ENCODE peak calls at places on chromosomes 6 and 20, in eight cellular contexts. One of them, this sample, is unnamed.

GRCh38 chr6:36204068-36204753 is 7.7 kb downstream of the BRPF3 start:
- DNase-seq in NCI-H1417: no peak
- DNase-seq in COR-L47: no peak
- DNase-seq in SW480: no peak
- DNase-seq in COLO829: no peak
- DNase-seq in central memory CD4-positive, alpha-beta T cell: peak
- DNase-seq in effector CD4-positive, alpha-beta T cell: peak
- DNase-seq in progenitor cell of endocrine pancreas: no peak
- DNase-seq in this sample: no peak

GRCh38 chr6:7785243-7785941 is 59.5 kb downstream of the BMP6 start:
- DNase-seq in central memory CD4-positive, alpha-beta T cell: no peak
- DNase-seq in NCI-H1417: no peak
- DNase-seq in progenitor cell of endocrine pancreas: no peak
- DNase-seq in COLO829: no peak
- DNase-seq in SW480: no peak
- DNase-seq in effector CD4-positive, alpha-beta T cell: no peak
- DNase-seq in COR-L47: no peak
- DNase-seq in this sample: no peak

GRCh38 chr6:40695114-40695513 is 108.0 kb upstream of the LRFN2 start:
- DNase-seq in central memory CD4-positive, alpha-beta T cell: no peak
- DNase-seq in COR-L47: no peak
- DNase-seq in effector CD4-positive, alpha-beta T cell: no peak
- DNase-seq in COLO829: no peak
- DNase-seq in NCI-H1417: no peak
- DNase-seq in progenitor cell of endocrine pancreas: no peak
- DNase-seq in SW480: peak
- DNase-seq in this sample: no peak

GRCh38 chr6:21856096-21856825 is 262.7 kb downstream of the SOX4 start:
- DNase-seq in effector CD4-positive, alpha-beta T cell: no peak
- DNase-seq in COLO829: no peak
- DNase-seq in NCI-H1417: no peak
- DNase-seq in progenitor cell of endocrine pancreas: no peak
- DNase-seq in COR-L47: no peak
- DNase-seq in SW480: no peak
- DNase-seq in central memory CD4-positive, alpha-beta T cell: no peak
- DNase-seq in this sample: no peak

GRCh38 chr20:47125553-47126373 is 230.7 kb downstream of the ZMYND8 start:
- DNase-seq in effector CD4-positive, alpha-beta T cell: no peak
- DNase-seq in COR-L47: peak
- DNase-seq in NCI-H1417: peak
- DNase-seq in SW480: no peak
- DNase-seq in progenitor cell of endocrine pancreas: no peak
- DNase-seq in central memory CD4-positive, alpha-beta T cell: no peak
- DNase-seq in COLO829: no peak
- DNase-seq in this sample: no peak

GRCh38 chr20:362271-363254 is 15.7 kb downstream of the NRSN2 start:
- DNase-seq in NCI-H1417: peak
- DNase-seq in SW480: peak
- DNase-seq in COR-L47: peak
- DNase-seq in progenitor cell of endocrine pancreas: no peak
- DNase-seq in COLO829: peak
- DNase-seq in central memory CD4-positive, alpha-beta T cell: no peak
- DNase-seq in effector CD4-positive, alpha-beta T cell: no peak
- DNase-seq in this sample: peak

GRCh38 chr20:11796041-11796440 is 121.7 kb upstream of the BTBD3 start:
- DNase-seq in SW480: no peak
- DNase-seq in central memory CD4-positive, alpha-beta T cell: no peak
- DNase-seq in effector CD4-positive, alpha-beta T cell: no peak
- DNase-seq in NCI-H1417: no peak
- DNase-seq in progenitor cell of endocrine pancreas: no peak
- DNase-seq in COLO829: no peak
- DNase-seq in COR-L47: no peak
- DNase-seq in this sample: no peak

GRCh38 chr20:63821824-63822223 is 9.2 kb downstream of the ZBTB46 start:
- DNase-seq in COR-L47: no peak
- DNase-seq in COLO829: no peak
- DNase-seq in SW480: no peak
- DNase-seq in central memory CD4-positive, alpha-beta T cell: no peak
- DNase-seq in progenitor cell of endocrine pancreas: no peak
- DNase-seq in NCI-H1417: no peak
- DNase-seq in effector CD4-positive, alpha-beta T cell: no peak
- DNase-seq in this sample: no peak

GRCh38 chr6:44681782-44682181 is 294.3 kb downstream of the CDC5L start:
- DNase-seq in SW480: no peak
- DNase-seq in COR-L47: no peak
- DNase-seq in progenitor cell of endocrine pancreas: no peak
- DNase-seq in NCI-H1417: no peak
- DNase-seq in COLO829: no peak
- DNase-seq in effector CD4-positive, alpha-beta T cell: no peak
- DNase-seq in central memory CD4-positive, alpha-beta T cell: no peak
- DNase-seq in this sample: peak

GRCh38 chr6:70241991-70242420 is 60.9 kb downstream of the COL9A1 start:
- DNase-seq in central memory CD4-positive, alpha-beta T cell: no peak
- DNase-seq in COR-L47: no peak
- DNase-seq in COLO829: no peak
- DNase-seq in effector CD4-positive, alpha-beta T cell: no peak
- DNase-seq in SW480: no peak
- DNase-seq in progenitor cell of endocrine pancreas: no peak
- DNase-seq in NCI-H1417: no peak
- DNase-seq in this sample: no peak

GRCh38 chr6:144012534-144012933 is 4.5 kb upstream of the PLAGL1 start:
- DNase-seq in NCI-H1417: no peak
- DNase-seq in SW480: no peak
- DNase-seq in effector CD4-positive, alpha-beta T cell: no peak
- DNase-seq in central memory CD4-positive, alpha-beta T cell: no peak
- DNase-seq in COLO829: no peak
- DNase-seq in COR-L47: no peak
- DNase-seq in progenitor cell of endocrine pancreas: no peak
- DNase-seq in this sample: no peak

GRCh38 chr6:97294451-97294850 is 11.4 kb upstream of the MMS22L start:
- DNase-seq in NCI-H1417: no peak
- DNase-seq in COLO829: no peak
- DNase-seq in SW480: no peak
- DNase-seq in COR-L47: no peak
- DNase-seq in progenitor cell of endocrine pancreas: no peak
- DNase-seq in effector CD4-positive, alpha-beta T cell: no peak
- DNase-seq in central memory CD4-positive, alpha-beta T cell: no peak
- DNase-seq in this sample: peak

GRCh38 chr20:219290-220115 is 7.6 kb upstream of the DEFB129 start:
- DNase-seq in SW480: peak
- DNase-seq in COLO829: peak
- DNase-seq in COR-L47: peak
- DNase-seq in NCI-H1417: peak
- DNase-seq in progenitor cell of endocrine pancreas: no peak
- DNase-seq in central memory CD4-positive, alpha-beta T cell: no peak
- DNase-seq in effector CD4-positive, alpha-beta T cell: no peak
- DNase-seq in this sample: peak

GRCh38 chr20:38864662-38865061 is 59.2 kb downstream of the PPP1R16B start:
- DNase-seq in central memory CD4-positive, alpha-beta T cell: no peak
- DNase-seq in progenitor cell of endocrine pancreas: no peak
- DNase-seq in COR-L47: no peak
- DNase-seq in SW480: no peak
- DNase-seq in NCI-H1417: no peak
- DNase-seq in COLO829: no peak
- DNase-seq in effector CD4-positive, alpha-beta T cell: no peak
- DNase-seq in this sample: no peak

GRCh38 chr6:158939255-158940170 is 60.5 kb downstream of the RSPH3 start:
- DNase-seq in progenitor cell of endocrine pancreas: no peak
- DNase-seq in central memory CD4-positive, alpha-beta T cell: no peak
- DNase-seq in COLO829: no peak
- DNase-seq in effector CD4-positive, alpha-beta T cell: no peak
- DNase-seq in SW480: peak
- DNase-seq in COR-L47: no peak
- DNase-seq in NCI-H1417: no peak
- DNase-seq in this sample: no peak

GRCh38 chr6:167760979-167761793 is 65.5 kb upstream of the AFDN start:
- DNase-seq in NCI-H1417: no peak
- DNase-seq in progenitor cell of endocrine pancreas: no peak
- DNase-seq in effector CD4-positive, alpha-beta T cell: no peak
- DNase-seq in COR-L47: no peak
- DNase-seq in COLO829: peak
- DNase-seq in central memory CD4-positive, alpha-beta T cell: no peak
- DNase-seq in SW480: no peak
- DNase-seq in this sample: peak

GRCh38 chr6:169140986-169141495 is 112.6 kb downstream of the THBS2 start:
- DNase-seq in progenitor cell of endocrine pancreas: no peak
- DNase-seq in COLO829: peak
- DNase-seq in effector CD4-positive, alpha-beta T cell: no peak
- DNase-seq in NCI-H1417: no peak
- DNase-seq in central memory CD4-positive, alpha-beta T cell: no peak
- DNase-seq in COR-L47: no peak
- DNase-seq in SW480: no peak
- DNase-seq in this sample: no peak

GRCh38 chr6:129667621-129668020 is 42.4 kb downstream of the ARHGAP18 start:
- DNase-seq in NCI-H1417: no peak
- DNase-seq in central memory CD4-positive, alpha-beta T cell: no peak
- DNase-seq in effector CD4-positive, alpha-beta T cell: no peak
- DNase-seq in COLO829: no peak
- DNase-seq in SW480: no peak
- DNase-seq in COR-L47: no peak
- DNase-seq in progenitor cell of endocrine pancreas: no peak
- DNase-seq in this sample: no peak

GRCh38 chr6:3482869-3483268 is 26.0 kb upstream of the SLC22A23 start:
- DNase-seq in COLO829: no peak
- DNase-seq in NCI-H1417: no peak
- DNase-seq in effector CD4-positive, alpha-beta T cell: no peak
- DNase-seq in SW480: no peak
- DNase-seq in COR-L47: no peak
- DNase-seq in progenitor cell of endocrine pancreas: no peak
- DNase-seq in central memory CD4-positive, alpha-beta T cell: no peak
- DNase-seq in this sample: no peak

GRCh38 chr6:12973302-12973865 is 256.8 kb downstream of the PHACTR1 start:
- DNase-seq in SW480: no peak
- DNase-seq in progenitor cell of endocrine pancreas: no peak
- DNase-seq in COLO829: no peak
- DNase-seq in central memory CD4-positive, alpha-beta T cell: no peak
- DNase-seq in effector CD4-positive, alpha-beta T cell: no peak
- DNase-seq in NCI-H1417: no peak
- DNase-seq in COR-L47: no peak
- DNase-seq in this sample: no peak

GRCh38 chr6:15026832-15027231 is 219.0 kb upstream of the JARID2 start:
- DNase-seq in COR-L47: peak
- DNase-seq in COLO829: no peak
- DNase-seq in NCI-H1417: peak
- DNase-seq in central memory CD4-positive, alpha-beta T cell: no peak
- DNase-seq in SW480: no peak
- DNase-seq in effector CD4-positive, alpha-beta T cell: no peak
- DNase-seq in progenitor cell of endocrine pancreas: no peak
- DNase-seq in this sample: no peak

GRCh38 chr20:32603046-32603726 is 18.1 kb upstream of the NOL4L start:
- DNase-seq in COLO829: no peak
- DNase-seq in progenitor cell of endocrine pancreas: no peak
- DNase-seq in effector CD4-positive, alpha-beta T cell: no peak
- DNase-seq in SW480: no peak
- DNase-seq in NCI-H1417: no peak
- DNase-seq in COR-L47: no peak
- DNase-seq in central memory CD4-positive, alpha-beta T cell: no peak
- DNase-seq in this sample: no peak

GRCh38 chr6:38603492-38603891 is 36.2 kb downstream of the BTBD9 start:
- DNase-seq in effector CD4-positive, alpha-beta T cell: no peak
- DNase-seq in SW480: no peak
- DNase-seq in COR-L47: no peak
- DNase-seq in central memory CD4-positive, alpha-beta T cell: no peak
- DNase-seq in progenitor cell of endocrine pancreas: no peak
- DNase-seq in COLO829: no peak
- DNase-seq in NCI-H1417: no peak
- DNase-seq in this sample: no peak

GRCh38 chr20:25070821-25071473 is 11.0 kb downstream of the VSX1 start:
- DNase-seq in SW480: no peak
- DNase-seq in progenitor cell of endocrine pancreas: no peak
- DNase-seq in COLO829: no peak
- DNase-seq in effector CD4-positive, alpha-beta T cell: no peak
- DNase-seq in COR-L47: no peak
- DNase-seq in central memory CD4-positive, alpha-beta T cell: no peak
- DNase-seq in NCI-H1417: no peak
- DNase-seq in this sample: no peak

GRCh38 chr6:168507730-168508129 is 66.7 kb downstream of the SMOC2 start:
- DNase-seq in COLO829: no peak
- DNase-seq in NCI-H1417: peak
- DNase-seq in central memory CD4-positive, alpha-beta T cell: no peak
- DNase-seq in COR-L47: no peak
- DNase-seq in progenitor cell of endocrine pancreas: no peak
- DNase-seq in effector CD4-positive, alpha-beta T cell: no peak
- DNase-seq in SW480: no peak
- DNase-seq in this sample: no peak

GRCh38 chr6:39321761-39322160 is 741 bp downstream of the KCNK16 start:
- DNase-seq in COLO829: no peak
- DNase-seq in central memory CD4-positive, alpha-beta T cell: no peak
- DNase-seq in COR-L47: no peak
- DNase-seq in NCI-H1417: no peak
- DNase-seq in progenitor cell of endocrine pancreas: no peak
- DNase-seq in SW480: no peak
- DNase-seq in effector CD4-positive, alpha-beta T cell: no peak
- DNase-seq in this sample: no peak

GRCh38 chr6:147099974-147100373 is 104.2 kb upstream of the STXBP5 start:
- DNase-seq in NCI-H1417: no peak
- DNase-seq in progenitor cell of endocrine pancreas: no peak
- DNase-seq in central memory CD4-positive, alpha-beta T cell: no peak
- DNase-seq in COLO829: no peak
- DNase-seq in COR-L47: no peak
- DNase-seq in SW480: no peak
- DNase-seq in effector CD4-positive, alpha-beta T cell: no peak
- DNase-seq in this sample: peak

GRCh38 chr6:26415791-26416190 is 13.7 kb downstream of the BTN3A1 start:
- DNase-seq in NCI-H1417: no peak
- DNase-seq in effector CD4-positive, alpha-beta T cell: no peak
- DNase-seq in COR-L47: no peak
- DNase-seq in SW480: no peak
- DNase-seq in progenitor cell of endocrine pancreas: no peak
- DNase-seq in COLO829: no peak
- DNase-seq in central memory CD4-positive, alpha-beta T cell: no peak
- DNase-seq in this sample: no peak

GRCh38 chr6:115612796-115613479 is 447.8 kb downstream of the FRK start:
- DNase-seq in effector CD4-positive, alpha-beta T cell: no peak
- DNase-seq in progenitor cell of endocrine pancreas: no peak
- DNase-seq in COLO829: no peak
- DNase-seq in central memory CD4-positive, alpha-beta T cell: no peak
- DNase-seq in COR-L47: no peak
- DNase-seq in SW480: no peak
- DNase-seq in NCI-H1417: no peak
- DNase-seq in this sample: peak

GRCh38 chr20:23939641-23940040 is 48.9 kb downstream of the GGTLC1 start:
- DNase-seq in progenitor cell of endocrine pancreas: no peak
- DNase-seq in central memory CD4-positive, alpha-beta T cell: no peak
- DNase-seq in NCI-H1417: no peak
- DNase-seq in effector CD4-positive, alpha-beta T cell: no peak
- DNase-seq in COR-L47: no peak
- DNase-seq in COLO829: no peak
- DNase-seq in SW480: no peak
- DNase-seq in this sample: no peak

GRCh38 chr20:62641749-62642665 is at the start of gene SLCO4A1:
- DNase-seq in COLO829: peak
- DNase-seq in effector CD4-positive, alpha-beta T cell: peak
- DNase-seq in COR-L47: peak
- DNase-seq in progenitor cell of endocrine pancreas: peak
- DNase-seq in NCI-H1417: peak
- DNase-seq in central memory CD4-positive, alpha-beta T cell: peak
- DNase-seq in SW480: peak
- DNase-seq in this sample: peak

GRCh38 chr6:25582101-25582500 is 69.9 kb upstream of the SCGN start:
- DNase-seq in COR-L47: no peak
- DNase-seq in NCI-H1417: no peak
- DNase-seq in central memory CD4-positive, alpha-beta T cell: no peak
- DNase-seq in effector CD4-positive, alpha-beta T cell: no peak
- DNase-seq in progenitor cell of endocrine pancreas: no peak
- DNase-seq in COLO829: peak
- DNase-seq in SW480: no peak
- DNase-seq in this sample: no peak

GRCh38 chr6:111171577-111172400 is 84.5 kb downstream of the SLC16A10 start:
- DNase-seq in progenitor cell of endocrine pancreas: no peak
- DNase-seq in effector CD4-positive, alpha-beta T cell: no peak
- DNase-seq in NCI-H1417: no peak
- DNase-seq in SW480: no peak
- DNase-seq in COLO829: no peak
- DNase-seq in central memory CD4-positive, alpha-beta T cell: no peak
- DNase-seq in COR-L47: no peak
- DNase-seq in this sample: no peak

GRCh38 chr20:41437836-41438235 is 71.2 kb upstream of the EMILIN3 start:
- DNase-seq in effector CD4-positive, alpha-beta T cell: no peak
- DNase-seq in central memory CD4-positive, alpha-beta T cell: no peak
- DNase-seq in progenitor cell of endocrine pancreas: no peak
- DNase-seq in COLO829: no peak
- DNase-seq in COR-L47: no peak
- DNase-seq in SW480: no peak
- DNase-seq in NCI-H1417: no peak
- DNase-seq in this sample: no peak